ENCODE peak calls at places on chromosome 4, in six cellular contexts. One of them, this sample, is unnamed.

GRCh38 chr4:47528651-47529050 is 43.6 kb downstream of the ATP10D start:
- DNase-seq in NAMALWA: no peak
- DNase-seq in left ventricle myocardium inferior: no peak
- DNase-seq in ELR: peak
- DNase-seq in cardiac muscle cell: peak
- DNase-seq in stimulated activated CD4-positive, alpha-beta T cell treated with anti-CD3 and anti-CD28 coated beads, Interleukin-15, amount 100 ng/mL, for 48 hours: no peak
- DNase-seq in this sample: no peak

GRCh38 chr4:12439633-12440305 is 1011.1 kb upstream of the HS3ST1 start:
- DNase-seq in NAMALWA: no peak
- DNase-seq in left ventricle myocardium inferior: no peak
- DNase-seq in ELR: no peak
- DNase-seq in cardiac muscle cell: peak
- DNase-seq in stimulated activated CD4-positive, alpha-beta T cell treated with anti-CD3 and anti-CD28 coated beads, Interleukin-15, amount 100 ng/mL, for 48 hours: no peak
- DNase-seq in this sample: no peak

GRCh38 chr4:88858752-88859151 is 161.1 kb upstream of the NAP1L5 start:
- DNase-seq in NAMALWA: peak
- DNase-seq in left ventricle myocardium inferior: no peak
- DNase-seq in ELR: no peak
- DNase-seq in cardiac muscle cell: peak
- DNase-seq in stimulated activated CD4-positive, alpha-beta T cell treated with anti-CD3 and anti-CD28 coated beads, Interleukin-15, amount 100 ng/mL, for 48 hours: no peak
- DNase-seq in this sample: peak

GRCh38 chr4:171561419-171561818 is 251.8 kb upstream of the GALNTL6 start:
- DNase-seq in NAMALWA: no peak
- DNase-seq in left ventricle myocardium inferior: no peak
- DNase-seq in ELR: no peak
- DNase-seq in cardiac muscle cell: no peak
- DNase-seq in stimulated activated CD4-positive, alpha-beta T cell treated with anti-CD3 and anti-CD28 coated beads, Interleukin-15, amount 100 ng/mL, for 48 hours: no peak
- DNase-seq in this sample: no peak

GRCh38 chr4:147791870-147792269 is 60.0 kb downstream of the ARHGAP10 start:
- DNase-seq in NAMALWA: no peak
- DNase-seq in left ventricle myocardium inferior: no peak
- DNase-seq in ELR: no peak
- DNase-seq in cardiac muscle cell: no peak
- DNase-seq in stimulated activated CD4-positive, alpha-beta T cell treated with anti-CD3 and anti-CD28 coated beads, Interleukin-15, amount 100 ng/mL, for 48 hours: no peak
- DNase-seq in this sample: no peak

GRCh38 chr4:19736968-19737756 is 514.5 kb upstream of the SLIT2 start:
- DNase-seq in NAMALWA: no peak
- DNase-seq in left ventricle myocardium inferior: no peak
- DNase-seq in ELR: no peak
- DNase-seq in cardiac muscle cell: peak
- DNase-seq in stimulated activated CD4-positive, alpha-beta T cell treated with anti-CD3 and anti-CD28 coated beads, Interleukin-15, amount 100 ng/mL, for 48 hours: no peak
- DNase-seq in this sample: no peak

GRCh38 chr4:94251094-94251493 is 43.4 kb downstream of the SMARCAD1 start:
- DNase-seq in NAMALWA: no peak
- DNase-seq in left ventricle myocardium inferior: no peak
- DNase-seq in ELR: no peak
- DNase-seq in cardiac muscle cell: no peak
- DNase-seq in stimulated activated CD4-positive, alpha-beta T cell treated with anti-CD3 and anti-CD28 coated beads, Interleukin-15, amount 100 ng/mL, for 48 hours: no peak
- DNase-seq in this sample: no peak

GRCh38 chr4:142126890-142127497 is 490.6 kb downstream of the IL15 start:
- DNase-seq in NAMALWA: peak
- DNase-seq in left ventricle myocardium inferior: no peak
- DNase-seq in ELR: peak
- DNase-seq in cardiac muscle cell: peak
- DNase-seq in stimulated activated CD4-positive, alpha-beta T cell treated with anti-CD3 and anti-CD28 coated beads, Interleukin-15, amount 100 ng/mL, for 48 hours: peak
- DNase-seq in this sample: peak

GRCh38 chr4:52234539-52235174 is 183.6 kb downstream of the SPATA18 start:
- DNase-seq in NAMALWA: peak
- DNase-seq in left ventricle myocardium inferior: no peak
- DNase-seq in ELR: peak
- DNase-seq in cardiac muscle cell: peak
- DNase-seq in stimulated activated CD4-positive, alpha-beta T cell treated with anti-CD3 and anti-CD28 coated beads, Interleukin-15, amount 100 ng/mL, for 48 hours: no peak
- DNase-seq in this sample: peak

GRCh38 chr4:11424000-11424399 is 4.7 kb downstream of the HS3ST1 start:
- DNase-seq in NAMALWA: peak
- DNase-seq in left ventricle myocardium inferior: no peak
- DNase-seq in ELR: peak
- DNase-seq in cardiac muscle cell: peak
- DNase-seq in stimulated activated CD4-positive, alpha-beta T cell treated with anti-CD3 and anti-CD28 coated beads, Interleukin-15, amount 100 ng/mL, for 48 hours: no peak
- DNase-seq in this sample: peak

GRCh38 chr4:7034262-7035081 is 8.7 kb upstream of the TADA2B start:
- DNase-seq in NAMALWA: no peak
- DNase-seq in left ventricle myocardium inferior: no peak
- DNase-seq in ELR: peak
- DNase-seq in cardiac muscle cell: peak
- DNase-seq in stimulated activated CD4-positive, alpha-beta T cell treated with anti-CD3 and anti-CD28 coated beads, Interleukin-15, amount 100 ng/mL, for 48 hours: no peak
- DNase-seq in this sample: no peak

GRCh38 chr4:6319530-6320150 is 50.0 kb downstream of the WFS1 start:
- DNase-seq in NAMALWA: no peak
- DNase-seq in left ventricle myocardium inferior: no peak
- DNase-seq in ELR: peak
- DNase-seq in cardiac muscle cell: no peak
- DNase-seq in stimulated activated CD4-positive, alpha-beta T cell treated with anti-CD3 and anti-CD28 coated beads, Interleukin-15, amount 100 ng/mL, for 48 hours: no peak
- DNase-seq in this sample: no peak

GRCh38 chr4:3340703-3341088 is 47.9 kb downstream of the RGS12 start:
- DNase-seq in NAMALWA: no peak
- DNase-seq in left ventricle myocardium inferior: no peak
- DNase-seq in ELR: no peak
- DNase-seq in cardiac muscle cell: no peak
- DNase-seq in stimulated activated CD4-positive, alpha-beta T cell treated with anti-CD3 and anti-CD28 coated beads, Interleukin-15, amount 100 ng/mL, for 48 hours: no peak
- DNase-seq in this sample: no peak

GRCh38 chr4:169024762-169025161 is 14.7 kb upstream of the CBR4 start:
- DNase-seq in NAMALWA: peak
- DNase-seq in left ventricle myocardium inferior: no peak
- DNase-seq in ELR: peak
- DNase-seq in cardiac muscle cell: peak
- DNase-seq in stimulated activated CD4-positive, alpha-beta T cell treated with anti-CD3 and anti-CD28 coated beads, Interleukin-15, amount 100 ng/mL, for 48 hours: no peak
- DNase-seq in this sample: peak

GRCh38 chr4:119733431-119733830 is 104.8 kb upstream of the PDE5A start:
- DNase-seq in NAMALWA: no peak
- DNase-seq in left ventricle myocardium inferior: no peak
- DNase-seq in ELR: peak
- DNase-seq in cardiac muscle cell: no peak
- DNase-seq in stimulated activated CD4-positive, alpha-beta T cell treated with anti-CD3 and anti-CD28 coated beads, Interleukin-15, amount 100 ng/mL, for 48 hours: no peak
- DNase-seq in this sample: no peak

GRCh38 chr4:173334891-173335754 is 965 bp upstream of the HMGB2 start:
- DNase-seq in NAMALWA: peak
- DNase-seq in left ventricle myocardium inferior: peak
- DNase-seq in ELR: peak
- DNase-seq in cardiac muscle cell: peak
- DNase-seq in stimulated activated CD4-positive, alpha-beta T cell treated with anti-CD3 and anti-CD28 coated beads, Interleukin-15, amount 100 ng/mL, for 48 hours: peak
- DNase-seq in this sample: peak

GRCh38 chr4:25449270-25449669 is 72.2 kb downstream of the ANAPC4 start:
- DNase-seq in NAMALWA: no peak
- DNase-seq in left ventricle myocardium inferior: no peak
- DNase-seq in ELR: peak
- DNase-seq in cardiac muscle cell: peak
- DNase-seq in stimulated activated CD4-positive, alpha-beta T cell treated with anti-CD3 and anti-CD28 coated beads, Interleukin-15, amount 100 ng/mL, for 48 hours: no peak
- DNase-seq in this sample: no peak

This sample was measured in KBM-7.